ENCODE peak calls at places on chromosomes 12 and 14, in six cellular contexts. One of them, this sample, is unnamed.

GRCh38 chr12:57461326-57461903 is 1.8 kb downstream of the GLI1 start:
- DNase-seq in WTC11: peak; percentile 95
- DNase-seq in HepG2: no peak
- DNase-seq in endothelial cell of umbilical vein: peak; percentile 28
- DNase-seq in H1: peak; percentile 92
- DNase-seq in K562: peak; percentile 78
- DNase-seq in this sample: peak; percentile 92

GRCh38 chr12:73161970-73162369 is 889.8 kb downstream of the TRHDE start:
- DNase-seq in WTC11: no peak
- DNase-seq in HepG2: no peak
- DNase-seq in endothelial cell of umbilical vein: no peak
- DNase-seq in H1: no peak
- DNase-seq in K562: no peak
- DNase-seq in this sample: no peak

GRCh38 chr12:27616356-27617150 is 79.7 kb upstream of the REP15 start:
- DNase-seq in WTC11: no peak
- DNase-seq in HepG2: no peak
- DNase-seq in endothelial cell of umbilical vein: no peak
- DNase-seq in H1: no peak
- DNase-seq in K562: no peak
- DNase-seq in this sample: no peak

GRCh38 chr12:54421175-54421872 is 2.3 kb upstream of the ITGA5 start:
- DNase-seq in WTC11: peak; percentile 6
- DNase-seq in HepG2: no peak
- DNase-seq in endothelial cell of umbilical vein: peak; percentile 81
- DNase-seq in H1: no peak
- DNase-seq in K562: peak; percentile 49
- DNase-seq in this sample: no peak

GRCh38 chr14:68599896-68600620 is 192.8 kb downstream of the ZFP36L1 start:
- DNase-seq in WTC11: no peak
- DNase-seq in HepG2: no peak
- DNase-seq in endothelial cell of umbilical vein: no peak
- DNase-seq in H1: no peak
- DNase-seq in K562: no peak
- DNase-seq in this sample: no peak

GRCh38 chr12:25135531-25136154 is 59.3 kb downstream of the DNAI7 start:
- DNase-seq in WTC11: peak; percentile 54
- DNase-seq in HepG2: peak; percentile 10
- DNase-seq in endothelial cell of umbilical vein: no peak
- DNase-seq in H1: peak; percentile 77
- DNase-seq in K562: no peak
- DNase-seq in this sample: no peak

GRCh38 chr12:108862588-108862959 is 5.2 kb upstream of the SSH1 start:
- DNase-seq in WTC11: no peak
- DNase-seq in HepG2: no peak
- DNase-seq in endothelial cell of umbilical vein: no peak
- DNase-seq in H1: no peak
- DNase-seq in K562: no peak
- DNase-seq in this sample: no peak

GRCh38 chr14:78170203-78170602 is at the start of gene NRXN3:
- DNase-seq in WTC11: peak; percentile 76
- DNase-seq in HepG2: no peak
- DNase-seq in endothelial cell of umbilical vein: no peak
- DNase-seq in H1: peak; percentile 65
- DNase-seq in K562: no peak
- DNase-seq in this sample: peak; percentile 16

GRCh38 chr12:30707628-30708342 is 12.1 kb upstream of the IPO8 start:
- DNase-seq in WTC11: no peak
- DNase-seq in HepG2: no peak
- DNase-seq in endothelial cell of umbilical vein: no peak
- DNase-seq in H1: no peak
- DNase-seq in K562: no peak
- DNase-seq in this sample: no peak

GRCh38 chr12:41188058-41188840 is at the start of gene PDZRN4:
- DNase-seq in WTC11: peak; percentile 62
- DNase-seq in HepG2: no peak
- DNase-seq in endothelial cell of umbilical vein: peak; percentile 12
- DNase-seq in H1: peak; percentile 72
- DNase-seq in K562: no peak
- DNase-seq in this sample: peak; percentile 25

GRCh38 chr14:85296466-85297210 is 233.3 kb upstream of the FLRT2 start:
- DNase-seq in WTC11: no peak
- DNase-seq in HepG2: no peak
- DNase-seq in endothelial cell of umbilical vein: peak; percentile 67
- DNase-seq in H1: no peak
- DNase-seq in K562: no peak
- DNase-seq in this sample: no peak

GRCh38 chr14:21018286-21018685 is 6.6 kb downstream of the NDRG2 start:
- DNase-seq in WTC11: no peak
- DNase-seq in HepG2: no peak
- DNase-seq in endothelial cell of umbilical vein: no peak
- DNase-seq in H1: no peak
- DNase-seq in K562: no peak
- DNase-seq in this sample: no peak

GRCh38 chr12:111308473-111308872 is 60.4 kb downstream of the PHETA1 start:
- DNase-seq in WTC11: no peak
- DNase-seq in HepG2: no peak
- DNase-seq in endothelial cell of umbilical vein: no peak
- DNase-seq in H1: no peak
- DNase-seq in K562: no peak
- DNase-seq in this sample: no peak

GRCh38 chr12:111310076-111310870 is 58.6 kb downstream of the PHETA1 start:
- DNase-seq in WTC11: no peak
- DNase-seq in HepG2: no peak
- DNase-seq in endothelial cell of umbilical vein: no peak
- DNase-seq in H1: no peak
- DNase-seq in K562: no peak
- DNase-seq in this sample: no peak

GRCh38 chr12:111312016-111312415 is 56.9 kb downstream of the PHETA1 start:
- DNase-seq in WTC11: no peak
- DNase-seq in HepG2: no peak
- DNase-seq in endothelial cell of umbilical vein: no peak
- DNase-seq in H1: no peak
- DNase-seq in K562: no peak
- DNase-seq in this sample: no peak

GRCh38 chr12:111311011-111311410 is 57.9 kb downstream of the PHETA1 start:
- DNase-seq in WTC11: no peak
- DNase-seq in HepG2: no peak
- DNase-seq in endothelial cell of umbilical vein: no peak
- DNase-seq in H1: no peak
- DNase-seq in K562: no peak
- DNase-seq in this sample: no peak

GRCh38 chr12:111309584-111309983 is 59.3 kb downstream of the PHETA1 start:
- DNase-seq in WTC11: no peak
- DNase-seq in HepG2: no peak
- DNase-seq in endothelial cell of umbilical vein: no peak
- DNase-seq in H1: no peak
- DNase-seq in K562: no peak
- DNase-seq in this sample: no peak
- TF ChIP-seq JUN in WTC11: no peak
- TF ChIP-seq JUN in HepG2: no peak
- TF ChIP-seq JUN in endothelial cell of umbilical vein: no peak
- TF ChIP-seq JUN in H1: no peak
- TF ChIP-seq JUN in K562: no peak
- TF ChIP-seq JUN in this sample: no peak

GRCh38 chr12:107670999-107671643 is 14.5 kb upstream of the PWP1 start:
- DNase-seq in WTC11: peak; percentile 72
- DNase-seq in HepG2: peak; percentile 33
- DNase-seq in endothelial cell of umbilical vein: peak; percentile 35
- DNase-seq in H1: peak; percentile 82
- DNase-seq in K562: peak; percentile 59
- DNase-seq in this sample: no peak
- TF ChIP-seq JUN in WTC11: no peak
- TF ChIP-seq JUN in HepG2: no peak
- TF ChIP-seq JUN in endothelial cell of umbilical vein: no peak
- TF ChIP-seq JUN in H1: no peak
- TF ChIP-seq JUN in K562: no peak
- TF ChIP-seq JUN in this sample: no peak

DNA sequence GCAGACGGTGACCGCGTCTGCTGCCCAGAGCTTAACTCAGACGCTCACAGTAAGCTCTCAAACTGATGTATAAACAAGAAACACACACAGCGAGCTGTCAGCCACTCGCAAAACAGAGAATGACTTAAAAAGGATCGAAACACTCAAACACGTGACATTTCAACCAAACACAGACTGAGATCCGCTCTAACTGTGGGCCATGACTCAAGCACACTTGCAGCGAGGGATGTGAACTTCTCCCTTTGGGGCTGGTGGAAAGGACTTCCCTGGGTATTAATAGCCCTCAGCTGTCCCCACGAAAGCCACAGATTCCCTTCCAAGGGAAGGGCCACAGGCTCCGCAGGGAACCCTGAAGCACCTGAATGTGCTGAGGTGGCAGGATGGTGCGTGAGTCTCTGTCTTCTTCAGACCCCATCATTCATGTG is 29.1 kb downstream of the CCDC88C start:
- DNase-seq in WTC11: no peak
- DNase-seq in HepG2: no peak
- DNase-seq in endothelial cell of umbilical vein: no peak
- DNase-seq in H1: no peak
- DNase-seq in K562: no peak
- DNase-seq in this sample: no peak
- TF ChIP-seq JUN in WTC11: no peak
- TF ChIP-seq JUN in HepG2: no peak
- TF ChIP-seq JUN in endothelial cell of umbilical vein: no peak
- TF ChIP-seq JUN in H1: no peak
- TF ChIP-seq JUN in K562: no peak
- TF ChIP-seq JUN in this sample: no peak

GRCh38 chr12:13194462-13195110 is 1.9 kb upstream of the EMP1 start:
- DNase-seq in WTC11: no peak
- DNase-seq in HepG2: no peak
- DNase-seq in endothelial cell of umbilical vein: no peak
- DNase-seq in H1: no peak
- DNase-seq in K562: no peak
- DNase-seq in this sample: no peak

GRCh38 chr12:13195848-13196301 is 651 bp upstream of the EMP1 start:
- DNase-seq in WTC11: no peak
- DNase-seq in HepG2: no peak
- DNase-seq in endothelial cell of umbilical vein: no peak
- DNase-seq in H1: no peak
- DNase-seq in K562: no peak
- DNase-seq in this sample: peak; percentile 63

GRCh38 chr12:13197526-13198141 is 1.1 kb downstream of the EMP1 start:
- DNase-seq in WTC11: no peak
- DNase-seq in HepG2: no peak
- DNase-seq in endothelial cell of umbilical vein: no peak
- DNase-seq in H1: no peak
- DNase-seq in K562: no peak
- DNase-seq in this sample: no peak

GRCh38 chr12:13195244-13195643 is 1.3 kb upstream of the EMP1 start:
- DNase-seq in WTC11: no peak
- DNase-seq in HepG2: no peak
- DNase-seq in endothelial cell of umbilical vein: no peak
- DNase-seq in H1: no peak
- DNase-seq in K562: no peak
- DNase-seq in this sample: no peak

DNA sequence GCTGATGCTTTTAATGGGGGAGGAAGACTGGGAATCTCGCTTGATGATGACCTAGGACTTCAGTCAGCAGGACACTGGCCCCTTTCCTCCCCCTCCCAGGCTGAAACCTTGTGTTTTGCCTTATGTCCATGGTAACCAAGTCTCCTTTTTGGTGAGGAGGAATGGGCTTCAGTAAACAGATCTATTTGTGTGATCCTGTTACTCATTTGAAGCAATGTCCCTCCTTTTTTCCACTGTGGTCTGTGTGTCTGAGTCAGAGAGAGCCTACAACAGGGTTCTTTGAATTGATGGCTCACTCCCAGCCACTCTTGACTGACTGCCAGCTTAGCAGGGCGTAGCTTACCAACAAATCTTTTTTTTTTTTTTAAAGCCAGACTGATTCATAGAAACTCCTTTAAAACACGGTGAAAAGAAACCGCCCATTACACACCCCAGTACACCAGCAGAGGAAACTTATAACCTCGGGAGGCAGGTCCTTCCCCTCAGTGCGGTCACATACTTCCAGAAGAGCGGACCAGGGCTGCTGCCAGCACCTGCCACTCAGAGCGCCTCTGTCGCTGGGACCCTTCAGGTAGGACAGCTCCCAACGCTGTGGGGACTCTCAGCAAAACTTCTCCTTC is at the start of gene EMP1:
- DNase-seq in WTC11: no peak
- DNase-seq in HepG2: peak; percentile 29
- DNase-seq in endothelial cell of umbilical vein: peak; percentile 99
- DNase-seq in H1: no peak
- DNase-seq in K562: no peak
- DNase-seq in this sample: peak; percentile 97
- TF ChIP-seq JUN in WTC11: no peak
- TF ChIP-seq JUN in HepG2: no peak
- TF ChIP-seq JUN in endothelial cell of umbilical vein: peak; percentile 78
- TF ChIP-seq JUN in H1: no peak
- TF ChIP-seq JUN in K562: no peak
- TF ChIP-seq JUN in this sample: peak; percentile 64

DNA sequence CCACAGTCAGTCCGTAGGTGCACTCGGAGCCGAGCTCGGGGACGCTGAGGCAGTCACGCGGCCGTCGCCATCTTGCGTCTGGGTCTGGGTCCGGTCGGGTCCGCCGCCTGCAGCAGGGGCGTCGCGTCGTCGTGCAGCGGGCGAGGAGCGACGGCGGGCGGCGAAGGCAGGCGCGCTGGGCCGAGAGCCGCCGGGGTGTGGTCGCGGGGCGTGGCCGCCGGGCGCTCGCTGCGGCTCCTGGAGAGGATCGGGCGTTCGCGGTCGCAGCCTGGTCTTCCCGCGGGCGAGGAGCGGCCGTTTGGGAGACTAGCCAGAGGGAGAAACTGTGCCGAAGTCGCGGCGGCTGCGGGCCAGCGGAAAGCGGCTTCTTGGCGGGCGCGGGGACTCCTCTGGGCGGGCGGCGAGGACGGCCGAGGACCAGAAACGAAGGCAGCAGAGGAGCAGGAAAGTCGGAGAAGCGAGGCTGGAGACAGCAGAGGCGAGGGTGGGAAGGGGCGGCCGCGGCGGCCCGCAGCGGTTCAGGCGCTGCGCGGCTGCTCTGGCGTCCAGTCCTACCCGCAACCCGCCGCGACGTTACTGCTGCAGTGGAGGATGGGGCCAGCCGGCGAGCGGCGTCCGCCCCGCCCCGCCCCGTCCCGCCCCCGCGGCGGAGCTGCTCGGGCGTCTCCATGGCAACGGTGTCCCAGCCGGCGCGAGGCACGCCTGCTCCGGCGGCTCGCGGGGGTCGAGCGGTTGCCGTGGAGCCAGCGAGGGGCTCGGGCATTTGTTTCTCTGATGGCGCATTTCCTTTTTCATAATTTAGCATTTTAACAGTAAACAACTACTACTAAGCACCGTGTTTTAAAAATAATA is at the start of gene PNMA1:
- DNase-seq in WTC11: peak; percentile 90
- DNase-seq in HepG2: peak; percentile 69
- DNase-seq in endothelial cell of umbilical vein: peak; percentile 89
- DNase-seq in H1: peak; percentile 88
- DNase-seq in K562: peak; percentile 88
- DNase-seq in this sample: peak; percentile 82
- TF ChIP-seq JUN in WTC11: peak; percentile 63
- TF ChIP-seq JUN in HepG2: no peak
- TF ChIP-seq JUN in endothelial cell of umbilical vein: no peak
- TF ChIP-seq JUN in H1: no peak
- TF ChIP-seq JUN in K562: no peak
- TF ChIP-seq JUN in this sample: peak; percentile 71

GRCh38 chr14:100470523-100470897 is 116.7 kb downstream of the BEGAIN start:
- DNase-seq in WTC11: no peak
- DNase-seq in HepG2: no peak
- DNase-seq in endothelial cell of umbilical vein: no peak
- DNase-seq in H1: no peak
- DNase-seq in K562: no peak
- DNase-seq in this sample: no peak
- TF ChIP-seq JUN in WTC11: no peak
- TF ChIP-seq JUN in HepG2: no peak
- TF ChIP-seq JUN in endothelial cell of umbilical vein: no peak
- TF ChIP-seq JUN in H1: no peak
- TF ChIP-seq JUN in K562: no peak
- TF ChIP-seq JUN in this sample: no peak